ENCODE peak calls at places on chromosome 18, in eight cellular contexts. U is body of pancreas; O is neuronal stem cell; V is 8988T; W is GM20000; F is substantia nigra; J is RKO; I is activated T-cell treated with anti-CD3 and anti-CD28 coated beads, Interleukin-2, amount 50 U/mL, for 72 hours. C is an unnamed sample.

GRCh38 chr18:57441395-57441794 is 6.2 kb downstream of the ONECUT2 start:
- DNase-seq in F (no peak), V (no peak), U (no peak), W (peak), J (no peak), O (no peak), I (peak), C (no peak)

GRCh38 chr18:55927831-55928230 is 339.8 kb upstream of the TCF4 start:
- DNase-seq in J (no peak), W (no peak), U (no peak), I (no peak), F (no peak), O (no peak), V (no peak), C (no peak)

GRCh38 chr18:21741511-21742322 is 1.1 kb downstream of the MIB1 start:
- DNase-seq in J (peak), O (peak), F (peak), U (peak), I (peak), V (no peak), W (no peak), C (no peak)

GRCh38 chr18:31102020-31102684 is at the start of gene DSC2:
- DNase-seq in F (no peak), O (peak), I (no peak), U (peak), V (peak), W (no peak), J (no peak), C (no peak)

GRCh38 chr18:79523738-79524180 is 128.0 kb downstream of the NFATC1 start:
- DNase-seq in V (no peak), J (no peak), F (no peak), W (peak), U (no peak), I (peak), O (no peak), C (no peak)

GRCh38 chr18:48879008-48879431 is 71.7 kb downstream of the SMAD7 start:
- DNase-seq in O (no peak), U (peak), V (no peak), I (no peak), J (no peak), W (no peak), F (no peak), C (no peak)

GRCh38 chr18:6498265-6498664 is 83.6 kb upstream of the L3MBTL4 start:
- DNase-seq in J (no peak), O (no peak), W (no peak), V (no peak), U (no peak), I (no peak), F (no peak), C (no peak)

GRCh38 chr18:2826581-2826980 is 20.2 kb upstream of the EMILIN2 start:
- DNase-seq in J (no peak), I (no peak), W (no peak), V (no peak), U (no peak), O (no peak), F (no peak), C (no peak)

GRCh38 chr18:41128545-41128944 is 826.5 kb upstream of the PIK3C3 start:
- DNase-seq in F (no peak), U (no peak), V (no peak), I (no peak), W (no peak), O (no peak), J (no peak), C (no peak)

GRCh38 chr18:46299465-46300004 is 195.3 kb downstream of the HAUS1 start:
- DNase-seq in V (no peak), J (no peak), O (no peak), F (no peak), I (no peak), W (no peak), U (no peak), C (no peak)

GRCh38 chr18:74116628-74117554 is 30.7 kb downstream of the FBXO15 start:
- DNase-seq in O (no peak), I (peak), W (no peak), F (no peak), J (peak), U (peak), V (no peak), C (peak)

GRCh38 chr18:45774065-45774521 is 50.1 kb downstream of the SLC14A1 start:
- DNase-seq in O (no peak), I (no peak), W (no peak), J (no peak), F (no peak), V (no peak), U (no peak), C (no peak)

GRCh38 chr18:25456284-25456683 is 104.3 kb upstream of the ZNF521 start:
- DNase-seq in W (no peak), O (no peak), I (no peak), F (no peak), V (no peak), U (no peak), J (no peak), C (no peak)

GRCh38 chr18:47397671-47398319 is 146.3 kb upstream of the SKOR2 start:
- DNase-seq in U (no peak), J (no peak), V (no peak), I (peak), F (no peak), W (peak), O (no peak), C (no peak)

GRCh38 chr18:56148373-56148772 is 490.0 kb downstream of the TXNL1 start:
- DNase-seq in J (peak), O (no peak), V (no peak), I (no peak), F (no peak), W (no peak), U (no peak), C (no peak)

GRCh38 chr18:57921708-57922107 is 118.6 kb upstream of the ATP8B1 start:
- DNase-seq in O (no peak), I (peak), U (no peak), W (no peak), J (peak), F (no peak), V (no peak), C (no peak)

GRCh38 chr18:55634545-55634944 is 46.6 kb upstream of the TCF4 start:
- DNase-seq in V (no peak), W (no peak), O (no peak), I (no peak), U (no peak), J (no peak), F (no peak), C (no peak)

GRCh38 chr18:5851998-5852397 is 43.3 kb downstream of the TMEM200C start:
- DNase-seq in F (no peak), O (no peak), J (peak), I (no peak), W (no peak), V (no peak), U (no peak), C (no peak)

GRCh38 chr18:7683753-7684152 is 116.6 kb downstream of the PTPRM start:
- DNase-seq in W (no peak), J (no peak), O (no peak), I (no peak), F (no peak), V (no peak), U (no peak), C (no peak)

GRCh38 chr18:54984908-54985307 is 25.6 kb upstream of the CCDC68 start:
- DNase-seq in F (no peak), W (no peak), J (no peak), V (no peak), U (no peak), I (no peak), O (no peak), C (no peak)

GRCh38 chr18:75247041-75247551 is 36.5 kb downstream of the TSHZ1 start:
- DNase-seq in U (no peak), O (no peak), I (peak), W (peak), V (no peak), J (no peak), F (no peak), C (no peak)

GRCh38 chr18:3138274-3138975 is 81.3 kb downstream of the MYOM1 start:
- DNase-seq in O (no peak), V (no peak), F (no peak), I (no peak), J (no peak), U (no peak), W (no peak), C (no peak)

GRCh38 chr18:34592961-34593382 is 117.1 kb upstream of the DTNA start:
- DNase-seq in W (no peak), U (peak), J (no peak), F (peak), I (no peak), O (peak), V (no peak), C (no peak)

GRCh38 chr18:71784777-71785176 is 759.4 kb downstream of the CBLN2 start:
- DNase-seq in V (no peak), U (no peak), J (no peak), F (no peak), O (no peak), W (peak), I (peak), C (no peak)

GRCh38 chr18:3498705-3499451 is 48.9 kb downstream of the TGIF1 start:
- DNase-seq in U (peak), O (peak), V (peak), J (no peak), W (peak), F (peak), I (peak), C (no peak)

C was measured in SW 1271.